ENCODE peak calls at places on chromosome 10, in six cellular contexts. K, L, A, Q, F and J are unnamed samples.

GRCh38 chr10:114631678-114632417 is 26.2 kb downstream of the ABLIM1 start:
- DNase-seq in K (no peak), L (no peak), A (peak), Q (peak), F (peak), J (no peak)

GRCh38 chr10:130053561-130053960 is 57.1 kb downstream of the C10orf143 start:
- DNase-seq in K (no peak), L (no peak), A (peak), Q (no peak), F (no peak), J (no peak)

GRCh38 chr10:10803273-10803672 is 214.4 kb upstream of the CELF2 start:
- DNase-seq in K (no peak), L (no peak), A (no peak), Q (no peak), F (no peak), J (peak)

GRCh38 chr10:100879741-100880360 is 32.9 kb upstream of the SLF2 start:
- DNase-seq in K (no peak), L (no peak), A (peak), Q (no peak), F (no peak), J (no peak)

GRCh38 chr10:49431426-49431825 is 35.5 kb upstream of the DRGX start:
- DNase-seq in K (no peak), L (no peak), A (no peak), Q (no peak), F (no peak), J (no peak)

GRCh38 chr10:1488970-1489548 is 248.3 kb downstream of the ADARB2 start:
- DNase-seq in K (no peak), L (no peak), A (no peak), Q (no peak), F (no peak), J (no peak)

GRCh38 chr10:102342462-102342861 is 53.0 kb upstream of the NFKB2 start:
- DNase-seq in K (peak), L (no peak), A (no peak), Q (no peak), F (no peak), J (no peak)

GRCh38 chr10:99329238-99329890 is at the start of gene CNNM1:
- DNase-seq in K (no peak), L (no peak), A (peak), Q (peak), F (peak), J (no peak)

GRCh38 chr10:46523881-46524470 is 32.5 kb downstream of the GPRIN2 start:
- DNase-seq in K (no peak), L (peak), A (peak), Q (peak), F (peak), J (peak)

GRCh38 chr10:126538439-126539140 is 131.9 kb downstream of the C10orf90 start:
- DNase-seq in K (no peak), L (no peak), A (no peak), Q (no peak), F (no peak), J (no peak)

GRCh38 chr10:114301951-114302710 is 63.1 kb downstream of the VWA2 start:
- DNase-seq in K (no peak), L (no peak), A (peak), Q (no peak), F (no peak), J (no peak)

GRCh38 chr10:97120370-97120769 is 65.4 kb downstream of the SLIT1 start:
- DNase-seq in K (no peak), L (no peak), A (peak), Q (no peak), F (no peak), J (no peak)

GRCh38 chr10:125038637-125039036 is 96.7 kb downstream of the ZRANB1 start:
- DNase-seq in K (peak), L (peak), A (peak), Q (peak), F (no peak), J (peak)

GRCh38 chr10:97534746-97535367 is 36.1 kb downstream of the UBTD1 start:
- DNase-seq in K (peak), L (no peak), A (no peak), Q (no peak), F (no peak), J (no peak)

GRCh38 chr10:21336476-21337170 is 188.9 kb downstream of the SKIDA1 start:
- DNase-seq in K (no peak), L (no peak), A (no peak), Q (no peak), F (peak), J (no peak)

GRCh38 chr10:65501259-65501658 is 1424.6 kb upstream of the LRRTM3 start:
- DNase-seq in K (no peak), L (no peak), A (no peak), Q (no peak), F (no peak), J (no peak)

GRCh38 chr10:22491480-22491879 is 146.2 kb downstream of the SPAG6 start:
- DNase-seq in K (peak), L (no peak), A (no peak), Q (no peak), F (no peak), J (no peak)

GRCh38 chr10:31645786-31646185 is 282.8 kb downstream of the ARHGAP12 start:
- DNase-seq in K (no peak), L (no peak), A (no peak), Q (no peak), F (no peak), J (no peak)